ENCODE peak calls at places on chromosomes 3 and 15, in nine cellular contexts. One of them, this sample, is unnamed.

GRCh38 chr3:122982202-122983185 is 45.1 kb downstream of the SEMA5B start:
- DNase-seq in GM23248: no peak
- DNase-seq in adipocyte: no peak
- DNase-seq in lower leg skin: no peak
- DNase-seq in brain microvascular endothelial cell: no peak
- DNase-seq in A549: no peak
- DNase-seq in pancreas: no peak
- DNase-seq in IMR-90: no peak
- DNase-seq in NB4: no peak
- DNase-seq in this sample: no peak

GRCh38 chr3:149371001-149371722 is 6.3 kb downstream of the TM4SF1 start:
- DNase-seq in pancreas: no peak
- DNase-seq in IMR-90: peak
- DNase-seq in brain microvascular endothelial cell: no peak
- DNase-seq in adipocyte: peak
- DNase-seq in GM23248: peak
- DNase-seq in A549: no peak
- DNase-seq in NB4: peak
- DNase-seq in lower leg skin: no peak
- DNase-seq in this sample: no peak

GRCh38 chr3:107629556-107629955 is 106.8 kb downstream of the BBX start:
- DNase-seq in GM23248: no peak
- DNase-seq in NB4: peak
- DNase-seq in lower leg skin: no peak
- DNase-seq in A549: no peak
- DNase-seq in pancreas: no peak
- DNase-seq in adipocyte: no peak
- DNase-seq in brain microvascular endothelial cell: no peak
- DNase-seq in IMR-90: peak
- DNase-seq in this sample: no peak

GRCh38 chr3:71398157-71398836 is 185.2 kb downstream of the FOXP1 start:
- DNase-seq in NB4: no peak
- DNase-seq in adipocyte: no peak
- DNase-seq in GM23248: no peak
- DNase-seq in lower leg skin: no peak
- DNase-seq in IMR-90: no peak
- DNase-seq in brain microvascular endothelial cell: no peak
- DNase-seq in A549: no peak
- DNase-seq in pancreas: no peak
- DNase-seq in this sample: no peak

GRCh38 chr3:3766140-3766539 is 33.1 kb upstream of the LRRN1 start:
- DNase-seq in GM23248: no peak
- DNase-seq in adipocyte: no peak
- DNase-seq in A549: no peak
- DNase-seq in IMR-90: no peak
- DNase-seq in lower leg skin: no peak
- DNase-seq in pancreas: no peak
- DNase-seq in NB4: no peak
- DNase-seq in brain microvascular endothelial cell: no peak
- DNase-seq in this sample: no peak

GRCh38 chr3:94928921-94929320 is 866.1 kb downstream of the NSUN3 start:
- DNase-seq in adipocyte: peak
- DNase-seq in A549: peak
- DNase-seq in NB4: peak
- DNase-seq in brain microvascular endothelial cell: peak
- DNase-seq in pancreas: no peak
- DNase-seq in IMR-90: no peak
- DNase-seq in GM23248: peak
- DNase-seq in lower leg skin: no peak
- DNase-seq in this sample: peak

GRCh38 chr3:12716605-12717121 is 42.4 kb downstream of the TMEM40 start:
- DNase-seq in NB4: no peak
- DNase-seq in pancreas: no peak
- DNase-seq in A549: no peak
- DNase-seq in adipocyte: peak
- DNase-seq in brain microvascular endothelial cell: peak
- DNase-seq in GM23248: no peak
- DNase-seq in lower leg skin: no peak
- DNase-seq in IMR-90: peak
- DNase-seq in this sample: no peak

GRCh38 chr3:130968231-130968630 is 58.4 kb downstream of the ASTE1 start:
- DNase-seq in lower leg skin: no peak
- DNase-seq in IMR-90: peak
- DNase-seq in NB4: no peak
- DNase-seq in adipocyte: peak
- DNase-seq in GM23248: no peak
- DNase-seq in pancreas: no peak
- DNase-seq in brain microvascular endothelial cell: peak
- DNase-seq in A549: no peak
- DNase-seq in this sample: peak

GRCh38 chr15:40958146-40958545 is 4.9 kb downstream of the CHAC1 start:
- DNase-seq in brain microvascular endothelial cell: no peak
- DNase-seq in NB4: no peak
- DNase-seq in GM23248: no peak
- DNase-seq in pancreas: no peak
- DNase-seq in lower leg skin: no peak
- DNase-seq in adipocyte: no peak
- DNase-seq in A549: no peak
- DNase-seq in IMR-90: no peak
- DNase-seq in this sample: no peak

GRCh38 chr15:63969652-63970421 is 76.4 kb downstream of the DAPK2 start:
- DNase-seq in A549: no peak
- DNase-seq in IMR-90: no peak
- DNase-seq in lower leg skin: peak
- DNase-seq in GM23248: no peak
- DNase-seq in brain microvascular endothelial cell: no peak
- DNase-seq in pancreas: peak
- DNase-seq in NB4: no peak
- DNase-seq in adipocyte: no peak
- DNase-seq in this sample: no peak

GRCh38 chr3:68876112-68876713 is 56.1 kb downstream of the TAFA4 start:
- DNase-seq in pancreas: peak
- DNase-seq in brain microvascular endothelial cell: peak
- DNase-seq in GM23248: peak
- DNase-seq in NB4: peak
- DNase-seq in A549: peak
- DNase-seq in lower leg skin: no peak
- DNase-seq in IMR-90: peak
- DNase-seq in adipocyte: peak
- DNase-seq in this sample: peak

GRCh38 chr3:17183951-17184550 is 299.3 kb downstream of the PLCL2 start:
- DNase-seq in lower leg skin: no peak
- DNase-seq in brain microvascular endothelial cell: no peak
- DNase-seq in A549: peak
- DNase-seq in IMR-90: peak
- DNase-seq in pancreas: no peak
- DNase-seq in GM23248: peak
- DNase-seq in NB4: no peak
- DNase-seq in adipocyte: peak
- DNase-seq in this sample: peak

GRCh38 chr15:35545825-35546580 is at the start of gene DPH6:
- DNase-seq in IMR-90: peak
- DNase-seq in brain microvascular endothelial cell: peak
- DNase-seq in pancreas: peak
- DNase-seq in GM23248: peak
- DNase-seq in lower leg skin: peak
- DNase-seq in NB4: peak
- DNase-seq in A549: peak
- DNase-seq in adipocyte: peak
- DNase-seq in this sample: no peak

GRCh38 chr3:169348981-169349942 is 314.2 kb downstream of the MECOM start:
- DNase-seq in IMR-90: peak
- DNase-seq in adipocyte: peak
- DNase-seq in A549: no peak
- DNase-seq in lower leg skin: no peak
- DNase-seq in brain microvascular endothelial cell: no peak
- DNase-seq in GM23248: peak
- DNase-seq in pancreas: no peak
- DNase-seq in NB4: no peak
- DNase-seq in this sample: peak

GRCh38 chr3:7546219-7546618 is 685.3 kb downstream of the GRM7 start:
- DNase-seq in brain microvascular endothelial cell: peak
- DNase-seq in A549: no peak
- DNase-seq in GM23248: no peak
- DNase-seq in NB4: peak
- DNase-seq in adipocyte: no peak
- DNase-seq in pancreas: no peak
- DNase-seq in IMR-90: no peak
- DNase-seq in lower leg skin: no peak
- DNase-seq in this sample: no peak

GRCh38 chr3:137062250-137062649 is 104.5 kb downstream of the IL20RB start:
- DNase-seq in GM23248: no peak
- DNase-seq in brain microvascular endothelial cell: no peak
- DNase-seq in pancreas: no peak
- DNase-seq in IMR-90: no peak
- DNase-seq in NB4: no peak
- DNase-seq in A549: no peak
- DNase-seq in adipocyte: no peak
- DNase-seq in lower leg skin: no peak
- DNase-seq in this sample: no peak

GRCh38 chr3:46926447-46926846 is 48.9 kb downstream of the PTH1R start:
- DNase-seq in GM23248: no peak
- DNase-seq in NB4: no peak
- DNase-seq in pancreas: peak
- DNase-seq in IMR-90: no peak
- DNase-seq in A549: no peak
- DNase-seq in brain microvascular endothelial cell: no peak
- DNase-seq in adipocyte: no peak
- DNase-seq in lower leg skin: no peak
- DNase-seq in this sample: no peak

GRCh38 chr3:121436074-121436473 is 109.7 kb downstream of the POLQ start:
- DNase-seq in pancreas: no peak
- DNase-seq in A549: no peak
- DNase-seq in adipocyte: no peak
- DNase-seq in lower leg skin: no peak
- DNase-seq in NB4: no peak
- DNase-seq in IMR-90: no peak
- DNase-seq in GM23248: no peak
- DNase-seq in brain microvascular endothelial cell: no peak
- DNase-seq in this sample: no peak

GRCh38 chr3:65963787-65964707 is 74.7 kb downstream of the MAGI1 start:
- DNase-seq in IMR-90: peak
- DNase-seq in brain microvascular endothelial cell: peak
- DNase-seq in NB4: peak
- DNase-seq in adipocyte: peak
- DNase-seq in pancreas: no peak
- DNase-seq in GM23248: peak
- DNase-seq in A549: peak
- DNase-seq in lower leg skin: no peak
- DNase-seq in this sample: peak

GRCh38 chr3:95394286-95394685 is 1331.4 kb downstream of the NSUN3 start:
- DNase-seq in adipocyte: no peak
- DNase-seq in GM23248: no peak
- DNase-seq in NB4: no peak
- DNase-seq in brain microvascular endothelial cell: no peak
- DNase-seq in IMR-90: no peak
- DNase-seq in pancreas: no peak
- DNase-seq in A549: no peak
- DNase-seq in lower leg skin: no peak
- DNase-seq in this sample: no peak

GRCh38 chr3:175346573-175347356 is 487.6 kb downstream of the NAALADL2 start:
- DNase-seq in lower leg skin: peak
- DNase-seq in NB4: no peak
- DNase-seq in A549: no peak
- DNase-seq in IMR-90: peak
- DNase-seq in brain microvascular endothelial cell: peak
- DNase-seq in pancreas: no peak
- DNase-seq in adipocyte: peak
- DNase-seq in GM23248: peak
- DNase-seq in this sample: peak
- H3K4me3 ChIP-seq in lower leg skin: no peak
- H3K4me3 ChIP-seq in NB4: no peak
- H3K4me3 ChIP-seq in A549: no peak
- H3K4me3 ChIP-seq in IMR-90: no peak
- H3K4me3 ChIP-seq in brain microvascular endothelial cell: no peak
- H3K4me3 ChIP-seq in pancreas: no peak
- H3K4me3 ChIP-seq in adipocyte: no peak
- H3K4me3 ChIP-seq in GM23248: no peak
- H3K4me3 ChIP-seq in this sample: no peak

DNA sequence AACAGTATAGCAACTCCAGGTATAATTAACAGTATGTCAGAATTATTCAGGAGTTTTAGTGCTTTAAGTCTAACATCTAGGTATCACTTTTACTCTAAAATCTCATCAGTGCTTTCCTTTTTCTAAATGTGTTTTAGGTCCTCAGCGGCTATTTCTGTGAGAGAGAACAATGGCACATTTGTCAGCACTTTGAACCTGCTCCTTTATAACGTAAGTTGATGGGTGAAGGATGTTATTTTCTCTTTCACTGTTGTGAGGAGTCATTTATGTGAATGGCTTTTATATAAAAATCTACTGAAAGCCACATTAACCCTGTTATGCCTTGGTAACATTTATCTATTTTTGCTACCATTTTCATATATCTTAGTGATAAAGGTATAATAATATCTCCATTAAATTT is 22.8 kb downstream of the ZPLD1 start:
- DNase-seq in brain microvascular endothelial cell: no peak
- DNase-seq in lower leg skin: no peak
- DNase-seq in IMR-90: no peak
- DNase-seq in pancreas: no peak
- DNase-seq in A549: no peak
- DNase-seq in NB4: no peak
- DNase-seq in adipocyte: no peak
- DNase-seq in GM23248: no peak
- DNase-seq in this sample: no peak
- H3K4me3 ChIP-seq in brain microvascular endothelial cell: no peak
- H3K4me3 ChIP-seq in lower leg skin: no peak
- H3K4me3 ChIP-seq in IMR-90: no peak
- H3K4me3 ChIP-seq in pancreas: no peak
- H3K4me3 ChIP-seq in A549: no peak
- H3K4me3 ChIP-seq in NB4: no peak
- H3K4me3 ChIP-seq in adipocyte: no peak
- H3K4me3 ChIP-seq in GM23248: no peak
- H3K4me3 ChIP-seq in this sample: no peak

GRCh38 chr3:32297366-32297765 is 58.9 kb downstream of the CMTM8 start:
- DNase-seq in lower leg skin: no peak
- DNase-seq in brain microvascular endothelial cell: no peak
- DNase-seq in A549: no peak
- DNase-seq in pancreas: no peak
- DNase-seq in GM23248: no peak
- DNase-seq in NB4: peak
- DNase-seq in adipocyte: no peak
- DNase-seq in IMR-90: no peak
- DNase-seq in this sample: no peak
- H3K4me3 ChIP-seq in lower leg skin: no peak
- H3K4me3 ChIP-seq in brain microvascular endothelial cell: no peak
- H3K4me3 ChIP-seq in A549: no peak
- H3K4me3 ChIP-seq in pancreas: no peak
- H3K4me3 ChIP-seq in GM23248: no peak
- H3K4me3 ChIP-seq in NB4: no peak
- H3K4me3 ChIP-seq in adipocyte: no peak
- H3K4me3 ChIP-seq in IMR-90: no peak
- H3K4me3 ChIP-seq in this sample: no peak

DNA sequence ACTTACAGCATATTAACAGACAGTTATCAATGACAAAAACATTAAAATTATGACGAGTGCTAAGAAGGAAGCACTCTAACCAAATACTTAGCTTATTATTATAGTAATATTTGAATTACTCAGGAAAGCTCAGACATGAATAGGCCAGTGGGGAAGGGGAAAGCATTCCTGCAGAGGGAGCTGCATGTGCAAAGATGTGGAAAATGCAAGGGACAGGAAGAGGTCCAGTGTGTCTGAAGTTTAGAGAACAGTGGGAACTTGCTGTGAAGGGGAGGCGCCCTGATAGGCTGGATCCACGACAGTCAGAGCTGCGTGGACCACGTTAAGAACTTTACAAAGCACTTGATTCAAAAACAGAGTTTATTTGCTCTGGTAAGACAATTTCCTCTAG is 1.2 kb upstream of the SPICE1 start:
- DNase-seq in NB4: peak
- DNase-seq in adipocyte: no peak
- DNase-seq in A549: peak
- DNase-seq in brain microvascular endothelial cell: no peak
- DNase-seq in lower leg skin: no peak
- DNase-seq in GM23248: peak
- DNase-seq in pancreas: no peak
- DNase-seq in IMR-90: no peak
- DNase-seq in this sample: no peak
- H3K4me3 ChIP-seq in NB4: peak
- H3K4me3 ChIP-seq in adipocyte: peak
- H3K4me3 ChIP-seq in A549: peak
- H3K4me3 ChIP-seq in brain microvascular endothelial cell: no peak
- H3K4me3 ChIP-seq in lower leg skin: no peak
- H3K4me3 ChIP-seq in GM23248: peak
- H3K4me3 ChIP-seq in pancreas: no peak
- H3K4me3 ChIP-seq in IMR-90: no peak
- H3K4me3 ChIP-seq in this sample: no peak

This sample was measured in astrocyte of the cerebellum.